ENCODE peak calls at places on chromosomes 4 and X, in seven cellular contexts. One of them, this sample, is unnamed.

GRCh38 chrX:10620121-10620699 is at the start of gene MID1:
- DNase-seq in RWPE1: peak
- DNase-seq in GM06990: peak
- DNase-seq in epithelial cell of esophagus: peak
- DNase-seq in body of pancreas: peak
- DNase-seq in chondrocyte: no peak
- DNase-seq in left lung: peak
- DNase-seq in this sample: no peak

GRCh38 chr4:168484626-168485025 is 4.3 kb upstream of the DDX60L start:
- DNase-seq in RWPE1: no peak
- DNase-seq in GM06990: no peak
- DNase-seq in epithelial cell of esophagus: peak
- DNase-seq in body of pancreas: no peak
- DNase-seq in chondrocyte: no peak
- DNase-seq in left lung: no peak
- DNase-seq in this sample: no peak

GRCh38 chr4:175833574-175834350 is 21.7 kb upstream of the GPM6A start:
- DNase-seq in RWPE1: no peak
- DNase-seq in GM06990: peak
- DNase-seq in epithelial cell of esophagus: peak
- DNase-seq in body of pancreas: no peak
- DNase-seq in chondrocyte: no peak
- DNase-seq in left lung: no peak
- DNase-seq in this sample: no peak

GRCh38 chr4:56803473-56803872 is 18.0 kb downstream of the SPINK2 start:
- DNase-seq in RWPE1: no peak
- DNase-seq in GM06990: peak
- DNase-seq in epithelial cell of esophagus: no peak
- DNase-seq in body of pancreas: no peak
- DNase-seq in chondrocyte: no peak
- DNase-seq in left lung: no peak
- DNase-seq in this sample: no peak

GRCh38 chr4:143773998-143774898 is 73.8 kb upstream of the FREM3 start:
- DNase-seq in RWPE1: peak
- DNase-seq in GM06990: peak
- DNase-seq in epithelial cell of esophagus: peak
- DNase-seq in body of pancreas: peak
- DNase-seq in chondrocyte: no peak
- DNase-seq in left lung: peak
- DNase-seq in this sample: peak

GRCh38 chr4:81360722-81361121 is 111.0 kb downstream of the RASGEF1B start:
- DNase-seq in RWPE1: peak
- DNase-seq in GM06990: no peak
- DNase-seq in epithelial cell of esophagus: peak
- DNase-seq in body of pancreas: no peak
- DNase-seq in chondrocyte: no peak
- DNase-seq in left lung: no peak
- DNase-seq in this sample: no peak

GRCh38 chr4:11367371-11367770 is 61.3 kb downstream of the HS3ST1 start:
- DNase-seq in RWPE1: no peak
- DNase-seq in GM06990: no peak
- DNase-seq in epithelial cell of esophagus: peak
- DNase-seq in body of pancreas: peak
- DNase-seq in chondrocyte: no peak
- DNase-seq in left lung: no peak
- DNase-seq in this sample: no peak

GRCh38 chrX:136783159-136783558 is 2.4 kb upstream of the ARHGEF6 start:
- DNase-seq in RWPE1: no peak
- DNase-seq in GM06990: no peak
- DNase-seq in epithelial cell of esophagus: peak
- DNase-seq in body of pancreas: no peak
- DNase-seq in chondrocyte: no peak
- DNase-seq in left lung: no peak
- DNase-seq in this sample: no peak

GRCh38 chr4:1948892-1949436 is 59.8 kb downstream of the NELFA start:
- DNase-seq in RWPE1: no peak
- DNase-seq in GM06990: no peak
- DNase-seq in epithelial cell of esophagus: no peak
- DNase-seq in body of pancreas: no peak
- DNase-seq in chondrocyte: no peak
- DNase-seq in left lung: no peak
- DNase-seq in this sample: no peak

GRCh38 chr4:1191621-1192020 is 19.2 kb upstream of the SPON2 start:
- DNase-seq in RWPE1: no peak
- DNase-seq in GM06990: peak
- DNase-seq in epithelial cell of esophagus: no peak
- DNase-seq in body of pancreas: no peak
- DNase-seq in chondrocyte: peak
- DNase-seq in left lung: no peak
- DNase-seq in this sample: no peak

GRCh38 chrX:152641996-152642395 is 4.3 kb downstream of the GABRQ start:
- DNase-seq in RWPE1: no peak
- DNase-seq in GM06990: no peak
- DNase-seq in epithelial cell of esophagus: peak
- DNase-seq in body of pancreas: no peak
- DNase-seq in chondrocyte: no peak
- DNase-seq in left lung: no peak
- DNase-seq in this sample: no peak

GRCh38 chrX:136954930-136955329 is 74.4 kb upstream of the RBMX start:
- DNase-seq in RWPE1: peak
- DNase-seq in GM06990: no peak
- DNase-seq in epithelial cell of esophagus: peak
- DNase-seq in body of pancreas: no peak
- DNase-seq in chondrocyte: no peak
- DNase-seq in left lung: no peak
- DNase-seq in this sample: no peak

GRCh38 chr4:4851081-4851480 is 8.4 kb upstream of the MSX1 start:
- DNase-seq in RWPE1: no peak
- DNase-seq in GM06990: no peak
- DNase-seq in epithelial cell of esophagus: no peak
- DNase-seq in body of pancreas: no peak
- DNase-seq in chondrocyte: peak
- DNase-seq in left lung: peak
- DNase-seq in this sample: no peak

GRCh38 chr4:29708473-29708872 is 1011.7 kb upstream of the PCDH7 start:
- DNase-seq in RWPE1: peak
- DNase-seq in GM06990: no peak
- DNase-seq in epithelial cell of esophagus: peak
- DNase-seq in body of pancreas: no peak
- DNase-seq in chondrocyte: no peak
- DNase-seq in left lung: no peak
- DNase-seq in this sample: no peak

GRCh38 chr4:130071746-130072145 is 975.8 kb downstream of the C4orf33 start:
- DNase-seq in RWPE1: no peak
- DNase-seq in GM06990: no peak
- DNase-seq in epithelial cell of esophagus: no peak
- DNase-seq in body of pancreas: no peak
- DNase-seq in chondrocyte: no peak
- DNase-seq in left lung: no peak
- DNase-seq in this sample: no peak

GRCh38 chrX:18984381-18985185 is 669 bp upstream of the PHKA2 start:
- DNase-seq in RWPE1: peak
- DNase-seq in GM06990: peak
- DNase-seq in epithelial cell of esophagus: peak
- DNase-seq in body of pancreas: peak
- DNase-seq in chondrocyte: peak
- DNase-seq in left lung: peak
- DNase-seq in this sample: peak

GRCh38 chr4:53583513-53583912 is 7.8 kb downstream of the LNX1 start:
- DNase-seq in RWPE1: no peak
- DNase-seq in GM06990: no peak
- DNase-seq in epithelial cell of esophagus: no peak
- DNase-seq in body of pancreas: no peak
- DNase-seq in chondrocyte: no peak
- DNase-seq in left lung: no peak
- DNase-seq in this sample: no peak

GRCh38 chr4:96347582-96347981 is 507.7 kb downstream of the PDHA2 start:
- DNase-seq in RWPE1: no peak
- DNase-seq in GM06990: no peak
- DNase-seq in epithelial cell of esophagus: peak
- DNase-seq in body of pancreas: no peak
- DNase-seq in chondrocyte: no peak
- DNase-seq in left lung: no peak
- DNase-seq in this sample: no peak

GRCh38 chr4:98688416-98689290 is 30.2 kb upstream of the TSPAN5 start:
- DNase-seq in RWPE1: peak
- DNase-seq in GM06990: no peak
- DNase-seq in epithelial cell of esophagus: peak
- DNase-seq in body of pancreas: no peak
- DNase-seq in chondrocyte: no peak
- DNase-seq in left lung: no peak
- DNase-seq in this sample: no peak

GRCh38 chr4:5157721-5158390 is 106.6 kb downstream of the STK32B start:
- DNase-seq in RWPE1: no peak
- DNase-seq in GM06990: no peak
- DNase-seq in epithelial cell of esophagus: no peak
- DNase-seq in body of pancreas: no peak
- DNase-seq in chondrocyte: no peak
- DNase-seq in left lung: no peak
- DNase-seq in this sample: no peak

GRCh38 chrX:97895751-97896150 is 1012.0 kb downstream of the RPA4 start:
- DNase-seq in RWPE1: peak
- DNase-seq in GM06990: no peak
- DNase-seq in epithelial cell of esophagus: no peak
- DNase-seq in body of pancreas: no peak
- DNase-seq in chondrocyte: no peak
- DNase-seq in left lung: no peak
- DNase-seq in this sample: no peak

GRCh38 chr4:85901500-85901899 is 426.6 kb downstream of the ARHGAP24 start:
- DNase-seq in RWPE1: no peak
- DNase-seq in GM06990: no peak
- DNase-seq in epithelial cell of esophagus: peak
- DNase-seq in body of pancreas: no peak
- DNase-seq in chondrocyte: no peak
- DNase-seq in left lung: no peak
- DNase-seq in this sample: no peak

GRCh38 chrX:39688576-39689373 is 409.0 kb downstream of the BCOR start:
- DNase-seq in RWPE1: peak
- DNase-seq in GM06990: no peak
- DNase-seq in epithelial cell of esophagus: peak
- DNase-seq in body of pancreas: peak
- DNase-seq in chondrocyte: no peak
- DNase-seq in left lung: peak
- DNase-seq in this sample: peak

GRCh38 chrX:18883234-18883960 is 100.5 kb downstream of the PHKA2 start:
- DNase-seq in RWPE1: no peak
- DNase-seq in GM06990: no peak
- DNase-seq in epithelial cell of esophagus: peak
- DNase-seq in body of pancreas: no peak
- DNase-seq in chondrocyte: no peak
- DNase-seq in left lung: no peak
- DNase-seq in this sample: no peak

GRCh38 chrX:18617351-18617750 is 54.6 kb downstream of the RS1 start:
- DNase-seq in RWPE1: peak
- DNase-seq in GM06990: no peak
- DNase-seq in epithelial cell of esophagus: peak
- DNase-seq in body of pancreas: peak
- DNase-seq in chondrocyte: no peak
- DNase-seq in left lung: no peak
- DNase-seq in this sample: no peak

GRCh38 chr4:122783301-122784215 is 43.1 kb upstream of the FGF2 start:
- DNase-seq in RWPE1: peak
- DNase-seq in GM06990: no peak
- DNase-seq in epithelial cell of esophagus: peak
- DNase-seq in body of pancreas: peak
- DNase-seq in chondrocyte: no peak
- DNase-seq in left lung: peak
- DNase-seq in this sample: no peak

GRCh38 chr4:42925921-42926320 is 33.4 kb downstream of the GRXCR1 start:
- DNase-seq in RWPE1: no peak
- DNase-seq in GM06990: no peak
- DNase-seq in epithelial cell of esophagus: no peak
- DNase-seq in body of pancreas: no peak
- DNase-seq in chondrocyte: no peak
- DNase-seq in left lung: no peak
- DNase-seq in this sample: no peak
- TF ChIP-seq CTCF in RWPE1: no peak
- TF ChIP-seq CTCF in GM06990: no peak
- TF ChIP-seq CTCF in epithelial cell of esophagus: no peak
- TF ChIP-seq CTCF in body of pancreas: no peak
- TF ChIP-seq CTCF in chondrocyte: no peak
- TF ChIP-seq CTCF in left lung: no peak
- TF ChIP-seq CTCF in this sample: no peak

GRCh38 chr4:155757745-155758265 is 1.0 kb upstream of the GUCY1B1 start:
- DNase-seq in RWPE1: no peak
- DNase-seq in GM06990: no peak
- DNase-seq in epithelial cell of esophagus: no peak
- DNase-seq in body of pancreas: no peak
- DNase-seq in chondrocyte: no peak
- DNase-seq in left lung: no peak
- DNase-seq in this sample: no peak
- TF ChIP-seq CTCF in RWPE1: no peak
- TF ChIP-seq CTCF in GM06990: no peak
- TF ChIP-seq CTCF in epithelial cell of esophagus: no peak
- TF ChIP-seq CTCF in body of pancreas: no peak
- TF ChIP-seq CTCF in chondrocyte: no peak
- TF ChIP-seq CTCF in left lung: no peak
- TF ChIP-seq CTCF in this sample: no peak

GRCh38 chr4:102007959-102008425 is 217.5 kb downstream of the BANK1 start:
- DNase-seq in RWPE1: no peak
- DNase-seq in GM06990: peak
- DNase-seq in epithelial cell of esophagus: no peak
- DNase-seq in body of pancreas: no peak
- DNase-seq in chondrocyte: no peak
- DNase-seq in left lung: no peak
- DNase-seq in this sample: peak
- TF ChIP-seq CTCF in RWPE1: no peak
- TF ChIP-seq CTCF in GM06990: no peak
- TF ChIP-seq CTCF in epithelial cell of esophagus: no peak
- TF ChIP-seq CTCF in body of pancreas: no peak
- TF ChIP-seq CTCF in chondrocyte: no peak
- TF ChIP-seq CTCF in left lung: no peak
- TF ChIP-seq CTCF in this sample: no peak

DNA sequence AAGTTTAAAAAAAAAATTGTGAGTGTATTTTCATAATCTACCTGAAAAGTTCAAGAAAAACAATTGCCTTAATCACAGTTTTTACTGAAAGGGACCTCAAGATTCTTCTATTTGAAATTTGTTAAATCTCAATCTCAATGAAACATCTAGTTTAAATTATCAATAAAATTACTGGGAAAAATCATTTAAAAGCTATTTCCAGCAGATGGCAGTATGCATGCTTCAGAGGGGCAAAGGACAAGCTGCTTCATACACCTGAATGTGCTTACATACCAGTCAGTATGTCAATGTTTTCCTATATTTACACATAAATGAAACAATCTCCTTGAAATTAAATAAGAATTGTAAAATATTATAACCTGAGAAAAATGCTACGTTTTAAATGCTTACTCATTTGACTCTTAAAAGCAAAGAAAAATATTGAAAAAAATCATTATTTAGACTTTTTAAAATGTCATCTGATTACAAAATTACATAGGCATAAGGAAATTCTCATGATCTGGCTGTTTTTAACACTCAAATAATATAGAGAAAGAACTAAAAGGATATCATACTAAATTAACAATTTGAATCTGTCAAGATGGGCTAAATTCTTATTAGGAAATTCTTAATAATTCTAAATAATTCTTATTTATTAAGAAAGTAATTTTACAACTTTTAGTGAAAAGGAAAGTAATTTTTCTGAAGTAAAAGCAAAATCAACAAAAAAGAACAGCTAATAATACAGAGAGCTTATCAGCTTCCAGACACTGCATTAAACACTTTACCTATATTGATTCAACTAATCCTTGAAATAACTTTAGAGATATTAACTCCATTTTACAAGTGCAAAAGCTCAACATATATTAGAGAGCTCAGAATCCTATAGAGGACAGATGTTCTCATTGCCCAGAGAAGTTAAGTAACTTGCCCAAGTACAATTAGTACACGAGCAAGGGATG is 242.1 kb downstream of the ADAMTS3 start:
- DNase-seq in RWPE1: peak
- DNase-seq in GM06990: no peak
- DNase-seq in epithelial cell of esophagus: peak
- DNase-seq in body of pancreas: no peak
- DNase-seq in chondrocyte: no peak
- DNase-seq in left lung: no peak
- DNase-seq in this sample: peak
- TF ChIP-seq CTCF in RWPE1: peak
- TF ChIP-seq CTCF in GM06990: peak
- TF ChIP-seq CTCF in epithelial cell of esophagus: peak
- TF ChIP-seq CTCF in body of pancreas: peak
- TF ChIP-seq CTCF in chondrocyte: peak
- TF ChIP-seq CTCF in left lung: no peak
- TF ChIP-seq CTCF in this sample: peak